ENCODE peak calls at places on chromosomes 4 and X, in seven cellular contexts. A is ascending aorta; H is CD8-positive, alpha-beta memory T cell; U is AG09309; N is stimulated activated CD8-positive, alpha-beta memory T cell treated with anti-CD3 and anti-CD28 coated beads, Interleukin-15, amount 100 ng/mL, for 24 hours; C is GM12865; Y is astrocyte of the hippocampus. B is an unnamed sample.

GRCh38 chrX:70042399-70043371 is 7.1 kb downstream of the AWAT2 start:
- DNase-seq in H (no peak), N (no peak), C (no peak), Y (no peak), U (no peak), A (no peak), B (no peak)

GRCh38 chr4:73066928-73067327 is 2.6 kb downstream of the COX18 start:
- DNase-seq in H (peak), U (no peak), A (no peak), N (no peak), C (peak), Y (no peak), B (no peak)

GRCh38 chr4:123060039-123060770 is 137.8 kb upstream of the NUDT6 start:
- DNase-seq in H (no peak), Y (no peak), N (no peak), U (no peak), C (no peak), A (no peak), B (no peak)

GRCh38 chr4:172871381-172871780 is 297.2 kb upstream of the GALNT7 start:
- DNase-seq in H (no peak), N (no peak), U (no peak), A (no peak), Y (no peak), C (no peak), B (no peak)

GRCh38 chrX:141936080-141936479 is 32.4 kb downstream of the MAGEC1 start:
- DNase-seq in C (no peak), Y (peak), U (no peak), A (no peak), N (no peak), H (no peak), B (no peak)

GRCh38 chr4:152619556-152619955 is 60.2 kb downstream of the TMEM154 start:
- DNase-seq in H (no peak), N (no peak), U (no peak), C (no peak), Y (no peak), A (no peak), B (no peak)

GRCh38 chrX:45849261-45849660 is 648.6 kb upstream of the DIPK2B start:
- DNase-seq in U (peak), A (no peak), Y (peak), C (no peak), H (peak), N (no peak), B (no peak)

GRCh38 chrX:153478746-153479145 is 8.4 kb upstream of the HAUS7 start:
- DNase-seq in U (no peak), C (no peak), Y (no peak), H (no peak), N (no peak), A (no peak), B (no peak)

GRCh38 chr4:99506781-99507180 is 4.0 kb upstream of the C4orf17 start:
- DNase-seq in A (no peak), H (no peak), Y (no peak), C (no peak), N (no peak), U (no peak), B (no peak)

GRCh38 chrX:69153060-69153730 is 12.1 kb downstream of the PJA1 start:
- DNase-seq in H (no peak), A (peak), Y (no peak), N (no peak), C (no peak), U (no peak), B (no peak)

GRCh38 chr4:176150283-176150682 is 45.1 kb downstream of the SPATA4 start:
- DNase-seq in A (no peak), U (peak), Y (peak), C (peak), H (no peak), N (no peak), B (no peak)

GRCh38 chr4:41361831-41362646 is 105.3 kb downstream of the UCHL1 start:
- DNase-seq in U (no peak), Y (peak), A (no peak), N (no peak), H (no peak), C (no peak), B (no peak)

GRCh38 chrX:108186811-108187210 is 95.2 kb downstream of the ATG4A start:
- DNase-seq in Y (peak), A (no peak), N (no peak), C (no peak), H (no peak), U (no peak), B (no peak)

GRCh38 chr4:184328022-184328736 is 110.5 kb upstream of the ENPP6 start:
- DNase-seq in N (no peak), Y (no peak), U (no peak), A (no peak), H (no peak), C (peak), B (peak)

GRCh38 chr4:40672528-40673522 is 43.2 kb upstream of the RBM47 start:
- DNase-seq in N (no peak), Y (peak), C (peak), U (peak), H (peak), A (no peak), B (peak)

GRCh38 chr4:38804654-38805295 is at the start of gene TLR1:
- DNase-seq in U (peak), C (peak), H (no peak), Y (peak), A (no peak), N (no peak), B (no peak)

GRCh38 chr4:68895561-68896198 is 55.9 kb downstream of the UGT2A3 start:
- DNase-seq in C (no peak), U (no peak), N (no peak), Y (no peak), A (no peak), H (no peak), B (no peak)

GRCh38 chr4:127047930-127048329 is 584.8 kb upstream of the INTU start:
- DNase-seq in U (no peak), N (no peak), H (no peak), Y (no peak), C (no peak), A (no peak), B (no peak)

GRCh38 chr4:123398803-123399637 is 2.4 kb downstream of the SPRY1 start:
- DNase-seq in N (peak), U (no peak), Y (peak), C (peak), H (peak), A (peak), B (no peak)

B was measured in GM12864.